ENCODE peak calls at places on chromosomes 7 and 10, in five cellular contexts. One of them, this sample, is unnamed.

GRCh38 chr10:71161429-71161828 is 50.9 kb upstream of the UNC5B start:
- DNase-seq in HL-60: peak; percentile 4
- DNase-seq in transverse colon: no peak
- DNase-seq in Panc1: no peak
- DNase-seq in GM12891: no peak
- DNase-seq in this sample: no peak

GRCh38 chr7:119515962-119516361 is 757.0 kb upstream of the KCND2 start:
- DNase-seq in HL-60: no peak
- DNase-seq in Panc1: no peak
- DNase-seq in transverse colon: no peak
- DNase-seq in GM12891: no peak
- DNase-seq in this sample: no peak

GRCh38 chr7:111835066-111835465 is 272.8 kb upstream of the IMMP2L start:
- DNase-seq in HL-60: no peak
- DNase-seq in Panc1: no peak
- DNase-seq in transverse colon: no peak
- DNase-seq in GM12891: no peak
- DNase-seq in this sample: no peak

GRCh38 chr7:152523916-152524315 is 88.1 kb upstream of the KMT2C start:
- DNase-seq in GM12891: no peak
- DNase-seq in HL-60: no peak
- DNase-seq in Panc1: no peak
- DNase-seq in transverse colon: no peak
- DNase-seq in this sample: peak; percentile 23

GRCh38 chr7:137920637-137921473 is 74.1 kb upstream of the DGKI start:
- DNase-seq in HL-60: no peak
- DNase-seq in Panc1: no peak
- DNase-seq in GM12891: no peak
- DNase-seq in transverse colon: no peak
- DNase-seq in this sample: no peak

GRCh38 chr10:98331888-98332287 is 63.9 kb upstream of the LOXL4 start:
- DNase-seq in Panc1: no peak
- DNase-seq in HL-60: peak; percentile 42
- DNase-seq in GM12891: no peak
- DNase-seq in transverse colon: no peak
- DNase-seq in this sample: no peak

GRCh38 chr7:44539669-44540516 is 1.2 kb downstream of the NPC1L1 start:
- DNase-seq in HL-60: no peak
- DNase-seq in Panc1: no peak
- DNase-seq in transverse colon: no peak
- DNase-seq in GM12891: no peak
- DNase-seq in this sample: no peak

GRCh38 chr7:148151778-148152177 is 438.8 kb upstream of the C7orf33 start:
- DNase-seq in GM12891: no peak
- DNase-seq in Panc1: no peak
- DNase-seq in transverse colon: no peak
- DNase-seq in HL-60: no peak
- DNase-seq in this sample: no peak

GRCh38 chr10:32163774-32164148 is 107.5 kb upstream of the KIF5B start:
- DNase-seq in GM12891: no peak
- DNase-seq in HL-60: no peak
- DNase-seq in transverse colon: peak; percentile 57
- DNase-seq in Panc1: no peak
- DNase-seq in this sample: no peak

GRCh38 chr10:132590094-132590751 is 52.6 kb downstream of the INPP5A start:
- DNase-seq in transverse colon: no peak
- DNase-seq in Panc1: no peak
- DNase-seq in GM12891: no peak
- DNase-seq in HL-60: no peak
- DNase-seq in this sample: no peak

GRCh38 chr10:114881916-114882315 is 56.1 kb upstream of the TRUB1 start:
- DNase-seq in Panc1: no peak
- DNase-seq in transverse colon: no peak
- DNase-seq in HL-60: no peak
- DNase-seq in GM12891: no peak
- DNase-seq in this sample: no peak

GRCh38 chr7:628041-628763 is 98.3 kb upstream of the DNAAF5 start:
- DNase-seq in transverse colon: no peak
- DNase-seq in GM12891: no peak
- DNase-seq in HL-60: no peak
- DNase-seq in Panc1: no peak
- DNase-seq in this sample: no peak

GRCh38 chr7:44213872-44214595 is 13.3 kb downstream of the YKT6 start:
- DNase-seq in Panc1: no peak
- DNase-seq in HL-60: peak; percentile 16
- DNase-seq in transverse colon: no peak
- DNase-seq in GM12891: peak; percentile 78
- DNase-seq in this sample: no peak

GRCh38 chr7:33986951-33987948 is 81.9 kb downstream of the BMPER start:
- DNase-seq in GM12891: no peak
- DNase-seq in transverse colon: no peak
- DNase-seq in Panc1: peak; percentile 83
- DNase-seq in HL-60: no peak
- DNase-seq in this sample: peak; percentile 62

GRCh38 chr7:49522111-49522510 is 251.3 kb upstream of the VWC2 start:
- DNase-seq in HL-60: no peak
- DNase-seq in GM12891: no peak
- DNase-seq in Panc1: no peak
- DNase-seq in transverse colon: no peak
- DNase-seq in this sample: no peak

GRCh38 chr7:23291957-23292560 is 7.1 kb upstream of the MALSU1 start:
- DNase-seq in GM12891: no peak
- DNase-seq in HL-60: no peak
- DNase-seq in Panc1: no peak
- DNase-seq in transverse colon: no peak
- DNase-seq in this sample: peak; percentile 32

GRCh38 chr10:17504547-17505245 is 50.3 kb upstream of the ST8SIA6 start:
- DNase-seq in GM12891: no peak
- DNase-seq in Panc1: no peak
- DNase-seq in transverse colon: no peak
- DNase-seq in HL-60: no peak
- DNase-seq in this sample: no peak

GRCh38 chr7:30074422-30075030 is 46.3 kb downstream of the PLEKHA8 start:
- DNase-seq in GM12891: no peak
- DNase-seq in transverse colon: no peak
- DNase-seq in HL-60: peak; percentile 5
- DNase-seq in Panc1: peak; percentile 22
- DNase-seq in this sample: no peak

GRCh38 chr7:55593515-55594318 is 21.4 kb upstream of the VOPP1 start:
- DNase-seq in HL-60: peak; percentile 55
- DNase-seq in GM12891: no peak
- DNase-seq in Panc1: peak; percentile 69
- DNase-seq in transverse colon: peak; percentile 82
- DNase-seq in this sample: peak; percentile 48

GRCh38 chr7:151429555-151430331 is 10.2 kb downstream of the CRYGN start:
- DNase-seq in Panc1: no peak
- DNase-seq in HL-60: no peak
- DNase-seq in transverse colon: peak; percentile 35
- DNase-seq in GM12891: peak; percentile 69
- DNase-seq in this sample: no peak

GRCh38 chr7:1815051-1815481 is 145.0 kb downstream of the ELFN1 start:
- DNase-seq in transverse colon: no peak
- DNase-seq in Panc1: no peak
- DNase-seq in HL-60: no peak
- DNase-seq in GM12891: no peak
- DNase-seq in this sample: peak; percentile 78

GRCh38 chr7:71453630-71454029 is 321.7 kb downstream of the GALNT17 start:
- DNase-seq in GM12891: no peak
- DNase-seq in transverse colon: no peak
- DNase-seq in HL-60: no peak
- DNase-seq in Panc1: no peak
- DNase-seq in this sample: no peak

GRCh38 chr7:36216063-36216684 is 63.1 kb downstream of the EEPD1 start:
- DNase-seq in Panc1: no peak
- DNase-seq in GM12891: no peak
- DNase-seq in HL-60: no peak
- DNase-seq in transverse colon: peak; percentile 46
- DNase-seq in this sample: peak; percentile 38

GRCh38 chr7:116401711-116402110 is 97.8 kb upstream of the CAV2 start:
- DNase-seq in Panc1: no peak
- DNase-seq in GM12891: no peak
- DNase-seq in transverse colon: no peak
- DNase-seq in HL-60: no peak
- DNase-seq in this sample: no peak

GRCh38 chr10:7409732-7410168 is 1.1 kb downstream of the SFMBT2 start:
- DNase-seq in transverse colon: no peak
- DNase-seq in Panc1: no peak
- DNase-seq in HL-60: no peak
- DNase-seq in GM12891: no peak
- DNase-seq in this sample: no peak

GRCh38 chr10:61021926-61022325 is 77.9 kb upstream of the RHOBTB1 start:
- DNase-seq in Panc1: no peak
- DNase-seq in GM12891: no peak
- DNase-seq in transverse colon: no peak
- DNase-seq in HL-60: no peak
- DNase-seq in this sample: no peak

GRCh38 chr7:50281680-50282445 is 22.7 kb upstream of the IKZF1 start:
- DNase-seq in transverse colon: no peak
- DNase-seq in GM12891: no peak
- DNase-seq in Panc1: no peak
- DNase-seq in HL-60: peak; percentile 54
- DNase-seq in this sample: no peak

GRCh38 chr10:50497758-50498157 is 126.0 kb downstream of the SGMS1 start:
- DNase-seq in transverse colon: no peak
- DNase-seq in HL-60: no peak
- DNase-seq in GM12891: no peak
- DNase-seq in Panc1: no peak
- DNase-seq in this sample: no peak

GRCh38 chr10:119443970-119444660 is 98.4 kb downstream of the RGS10 start:
- DNase-seq in Panc1: no peak
- DNase-seq in GM12891: no peak
- DNase-seq in transverse colon: no peak
- DNase-seq in HL-60: no peak
- DNase-seq in this sample: no peak

GRCh38 chr10:13769926-13770325 is 183.2 kb downstream of the PRPF18 start:
- DNase-seq in transverse colon: no peak
- DNase-seq in GM12891: no peak
- DNase-seq in Panc1: no peak
- DNase-seq in HL-60: no peak
- DNase-seq in this sample: no peak

GRCh38 chr7:10720042-10720441 is 253.6 kb upstream of the PHF14 start:
- DNase-seq in transverse colon: no peak
- DNase-seq in GM12891: no peak
- DNase-seq in Panc1: no peak
- DNase-seq in HL-60: no peak
- DNase-seq in this sample: no peak

GRCh38 chr10:44799971-44800370 is 111.2 kb upstream of the TMEM72 start:
- DNase-seq in Panc1: no peak
- DNase-seq in transverse colon: no peak
- DNase-seq in HL-60: no peak
- DNase-seq in GM12891: no peak
- DNase-seq in this sample: no peak

GRCh38 chr7:150716368-150716767 is at the start of gene GIMAP1:
- DNase-seq in GM12891: no peak
- DNase-seq in transverse colon: peak; percentile 41
- DNase-seq in Panc1: no peak
- DNase-seq in HL-60: peak; percentile 83
- DNase-seq in this sample: no peak

GRCh38 chr10:117900280-117900679 is 146.5 kb downstream of the RAB11FIP2 start:
- DNase-seq in HL-60: no peak
- DNase-seq in Panc1: no peak
- DNase-seq in transverse colon: no peak
- DNase-seq in GM12891: no peak
- DNase-seq in this sample: no peak

GRCh38 chr7:123548406-123548805 is 9.2 kb downstream of the NDUFA5 start:
- DNase-seq in HL-60: no peak
- DNase-seq in GM12891: no peak
- DNase-seq in Panc1: no peak
- DNase-seq in transverse colon: no peak
- DNase-seq in this sample: no peak

DNA sequence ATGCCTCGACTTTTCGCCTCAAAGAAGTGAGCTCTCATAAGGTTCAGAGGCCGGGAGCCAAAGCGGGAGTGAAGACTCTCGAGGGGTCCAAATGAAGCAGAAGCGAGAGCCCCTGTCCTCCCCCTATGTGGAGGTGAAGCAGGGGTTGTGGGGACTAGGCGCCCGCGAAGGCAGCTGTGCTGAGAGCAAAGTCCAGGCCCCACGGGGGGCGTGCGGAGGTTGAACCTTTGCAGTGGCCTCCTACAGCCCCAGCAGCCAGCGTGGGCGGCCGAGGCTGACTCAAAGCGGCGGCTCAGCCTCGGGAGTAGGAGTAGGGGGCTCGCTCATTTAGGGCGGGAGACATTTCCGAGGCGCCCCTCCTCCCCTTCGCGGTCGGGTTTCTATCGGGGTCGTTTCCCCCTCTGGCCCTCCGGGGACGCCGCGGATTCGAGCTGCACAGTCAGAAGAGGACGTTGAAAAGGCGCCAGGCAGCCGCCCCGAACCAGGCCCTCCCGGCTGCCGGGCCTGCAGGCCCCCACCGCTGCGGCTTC is 548 bp upstream of the ADD3 start:
- DNase-seq in Panc1: no peak
- DNase-seq in transverse colon: no peak
- DNase-seq in HL-60: no peak
- DNase-seq in GM12891: peak; percentile 35
- DNase-seq in this sample: no peak
- TF ChIP-seq POLR2AphosphoS5 in Panc1: no peak
- TF ChIP-seq POLR2AphosphoS5 in transverse colon: no peak
- TF ChIP-seq POLR2AphosphoS5 in HL-60: no peak
- TF ChIP-seq POLR2AphosphoS5 in GM12891: no peak
- TF ChIP-seq POLR2AphosphoS5 in this sample: no peak

GRCh38 chr7:35037526-35038339 is 448 bp upstream of the DPY19L1 start:
- DNase-seq in GM12891: peak; percentile 83
- DNase-seq in Panc1: no peak
- DNase-seq in transverse colon: peak; percentile 96
- DNase-seq in HL-60: peak; percentile 85
- DNase-seq in this sample: peak; percentile 99
- TF ChIP-seq POLR2AphosphoS5 in GM12891: no peak
- TF ChIP-seq POLR2AphosphoS5 in Panc1: peak; percentile 84
- TF ChIP-seq POLR2AphosphoS5 in transverse colon: peak; percentile 18
- TF ChIP-seq POLR2AphosphoS5 in HL-60: no peak
- TF ChIP-seq POLR2AphosphoS5 in this sample: no peak

GRCh38 chr10:33337335-33337854 is 2.9 kb upstream of the NRP1 start:
- DNase-seq in transverse colon: no peak
- DNase-seq in HL-60: no peak
- DNase-seq in Panc1: no peak
- DNase-seq in GM12891: no peak
- DNase-seq in this sample: no peak
- TF ChIP-seq POLR2AphosphoS5 in transverse colon: no peak
- TF ChIP-seq POLR2AphosphoS5 in HL-60: no peak
- TF ChIP-seq POLR2AphosphoS5 in Panc1: no peak
- TF ChIP-seq POLR2AphosphoS5 in GM12891: no peak
- TF ChIP-seq POLR2AphosphoS5 in this sample: no peak

GRCh38 chr10:104780165-104780564 is 139.1 kb downstream of the SORCS3 start:
- DNase-seq in transverse colon: no peak
- DNase-seq in HL-60: no peak
- DNase-seq in GM12891: no peak
- DNase-seq in Panc1: no peak
- DNase-seq in this sample: no peak

GRCh38 chr10:104780946-104781345 is 139.9 kb downstream of the SORCS3 start:
- DNase-seq in GM12891: no peak
- DNase-seq in Panc1: no peak
- DNase-seq in transverse colon: no peak
- DNase-seq in HL-60: no peak
- DNase-seq in this sample: no peak

GRCh38 chr10:104777086-104777799 is 136.2 kb downstream of the SORCS3 start:
- DNase-seq in GM12891: no peak
- DNase-seq in Panc1: no peak
- DNase-seq in transverse colon: no peak
- DNase-seq in HL-60: no peak
- DNase-seq in this sample: no peak

GRCh38 chr10:104784452-104784851 is 143.4 kb downstream of the SORCS3 start:
- DNase-seq in HL-60: no peak
- DNase-seq in GM12891: no peak
- DNase-seq in transverse colon: no peak
- DNase-seq in Panc1: no peak
- DNase-seq in this sample: no peak

GRCh38 chr10:104779701-104780100 is 138.6 kb downstream of the SORCS3 start:
- DNase-seq in HL-60: no peak
- DNase-seq in transverse colon: no peak
- DNase-seq in Panc1: no peak
- DNase-seq in GM12891: no peak
- DNase-seq in this sample: no peak
- TF ChIP-seq POLR2AphosphoS5 in HL-60: no peak
- TF ChIP-seq POLR2AphosphoS5 in transverse colon: no peak
- TF ChIP-seq POLR2AphosphoS5 in Panc1: no peak
- TF ChIP-seq POLR2AphosphoS5 in GM12891: no peak
- TF ChIP-seq POLR2AphosphoS5 in this sample: no peak